ENCODE peak calls at places on chromosome 3, in five cellular contexts. One of them, this sample, is unnamed.

GRCh38 chr3:162338514-162338913 is 841.9 kb downstream of the OTOL1 start:
- DNase-seq in neural crest cell: no peak
- DNase-seq in activated B cell treated with CpG ODN at 0.5 μM for 24 hours: no peak
- DNase-seq in heart left ventricle: no peak
- DNase-seq in right lobe of liver: no peak
- DNase-seq in this sample: no peak

GRCh38 chr3:119885746-119886530 is 104.0 kb downstream of the NR1I2 start:
- DNase-seq in neural crest cell: no peak
- DNase-seq in activated B cell treated with CpG ODN at 0.5 μM for 24 hours: no peak
- DNase-seq in heart left ventricle: no peak
- DNase-seq in right lobe of liver: no peak
- DNase-seq in this sample: no peak

GRCh38 chr3:77889616-77890015 is 849.7 kb downstream of the ROBO2 start:
- DNase-seq in neural crest cell: no peak
- DNase-seq in activated B cell treated with CpG ODN at 0.5 μM for 24 hours: no peak
- DNase-seq in heart left ventricle: no peak
- DNase-seq in right lobe of liver: no peak
- DNase-seq in this sample: no peak

GRCh38 chr3:123749716-123750115 is 134.4 kb downstream of the MYLK start:
- DNase-seq in neural crest cell: no peak
- DNase-seq in activated B cell treated with CpG ODN at 0.5 μM for 24 hours: no peak
- DNase-seq in heart left ventricle: no peak
- DNase-seq in right lobe of liver: no peak
- DNase-seq in this sample: no peak

GRCh38 chr3:196016485-196016884 is 65.4 kb downstream of the TFRC start:
- DNase-seq in neural crest cell: no peak
- DNase-seq in activated B cell treated with CpG ODN at 0.5 μM for 24 hours: no peak
- DNase-seq in heart left ventricle: no peak
- DNase-seq in right lobe of liver: no peak
- DNase-seq in this sample: no peak

GRCh38 chr3:184549793-184550585 is 11.6 kb upstream of the EPHB3 start:
- DNase-seq in neural crest cell: no peak
- DNase-seq in activated B cell treated with CpG ODN at 0.5 μM for 24 hours: no peak
- DNase-seq in heart left ventricle: no peak
- DNase-seq in right lobe of liver: no peak
- DNase-seq in this sample: no peak

GRCh38 chr3:189430166-189430565 is 201.0 kb upstream of the TP63 start:
- DNase-seq in neural crest cell: no peak
- DNase-seq in activated B cell treated with CpG ODN at 0.5 μM for 24 hours: no peak
- DNase-seq in heart left ventricle: no peak
- DNase-seq in right lobe of liver: no peak
- DNase-seq in this sample: no peak

GRCh38 chr3:181808053-181808452 is 96.3 kb downstream of the SOX2 start:
- DNase-seq in neural crest cell: no peak
- DNase-seq in activated B cell treated with CpG ODN at 0.5 μM for 24 hours: no peak
- DNase-seq in heart left ventricle: no peak
- DNase-seq in right lobe of liver: no peak
- DNase-seq in this sample: no peak

GRCh38 chr3:152444029-152444641 is 175.4 kb downstream of the MBNL1 start:
- DNase-seq in neural crest cell: no peak
- DNase-seq in activated B cell treated with CpG ODN at 0.5 μM for 24 hours: no peak
- DNase-seq in heart left ventricle: no peak
- DNase-seq in right lobe of liver: no peak
- DNase-seq in this sample: no peak

GRCh38 chr3:111720681-111721380 is 125.7 kb upstream of the ZBED2 start:
- DNase-seq in neural crest cell: no peak
- DNase-seq in activated B cell treated with CpG ODN at 0.5 μM for 24 hours: no peak
- DNase-seq in heart left ventricle: no peak
- DNase-seq in right lobe of liver: peak
- DNase-seq in this sample: no peak

DNA sequence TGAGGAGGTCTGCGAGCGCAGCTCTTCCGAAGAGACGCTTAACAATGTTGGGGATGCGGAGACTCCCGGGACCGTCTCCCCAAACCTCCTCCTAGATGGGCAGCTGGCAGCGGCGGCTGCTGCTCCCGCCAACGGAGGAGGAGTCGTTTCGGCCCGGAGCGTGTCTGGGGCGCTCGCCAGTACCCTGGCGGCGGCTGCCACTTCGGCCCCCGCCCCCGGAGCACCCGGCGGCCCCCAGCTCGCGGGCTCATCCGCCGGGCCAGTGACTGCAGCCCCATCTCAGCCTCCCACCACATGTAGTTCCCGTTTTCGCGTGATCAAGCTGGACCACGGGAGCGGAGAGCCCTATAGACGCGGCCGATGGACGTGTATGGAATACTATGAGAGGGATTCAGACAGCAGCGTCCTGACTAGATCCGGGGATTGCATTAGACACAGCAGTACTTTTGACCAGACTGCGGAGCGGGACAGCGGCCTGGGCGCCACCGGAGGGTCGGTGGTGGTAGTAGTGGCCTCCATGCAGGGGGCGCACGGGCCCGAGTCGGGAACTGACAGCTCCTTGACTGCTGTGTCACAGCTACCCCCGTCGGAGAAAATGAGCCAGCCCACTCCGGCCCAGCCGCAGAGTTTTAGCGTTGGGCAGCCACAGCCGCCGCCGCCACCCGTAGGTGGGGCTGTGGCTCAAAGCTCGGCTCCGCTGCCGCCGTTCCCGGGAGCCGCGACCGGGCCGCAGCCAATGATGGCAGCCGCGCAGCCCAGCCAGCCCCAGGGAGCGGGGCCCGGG is 1.6 kb downstream of the TSC22D2 start:
- DNase-seq in neural crest cell: peak
- DNase-seq in activated B cell treated with CpG ODN at 0.5 μM for 24 hours: peak
- DNase-seq in heart left ventricle: peak
- DNase-seq in right lobe of liver: peak
- DNase-seq in this sample: peak
- TF ChIP-seq CTCF in neural crest cell: peak
- TF ChIP-seq CTCF in activated B cell treated with CpG ODN at 0.5 μM for 24 hours: no peak
- TF ChIP-seq CTCF in heart left ventricle: peak
- TF ChIP-seq CTCF in right lobe of liver: peak
- TF ChIP-seq CTCF in this sample: peak

DNA sequence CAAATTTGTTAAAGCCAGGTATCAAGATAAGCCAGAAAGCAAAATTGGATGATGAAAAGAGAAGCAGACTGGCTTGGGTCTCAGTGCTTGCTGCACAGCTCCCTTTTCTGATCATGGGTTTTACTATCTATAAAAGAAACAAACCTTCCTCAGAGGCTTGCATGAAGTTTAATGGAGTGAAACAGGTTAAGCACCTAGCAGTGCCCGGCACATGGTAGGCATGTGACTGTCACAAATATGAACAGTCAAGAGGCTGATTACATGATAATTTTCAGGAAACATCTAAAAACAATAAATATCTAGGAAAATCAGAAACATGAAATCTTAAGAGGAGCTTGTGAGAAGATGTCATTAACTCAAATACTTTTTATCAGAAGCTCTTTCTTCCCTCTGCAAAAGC is 519.2 kb downstream of the EPHB1 start:
- DNase-seq in neural crest cell: no peak
- DNase-seq in activated B cell treated with CpG ODN at 0.5 μM for 24 hours: no peak
- DNase-seq in heart left ventricle: no peak
- DNase-seq in right lobe of liver: no peak
- DNase-seq in this sample: no peak
- TF ChIP-seq CTCF in neural crest cell: no peak
- TF ChIP-seq CTCF in activated B cell treated with CpG ODN at 0.5 μM for 24 hours: no peak
- TF ChIP-seq CTCF in heart left ventricle: no peak
- TF ChIP-seq CTCF in right lobe of liver: no peak
- TF ChIP-seq CTCF in this sample: no peak

GRCh38 chr3:48077835-48078234 is 61.6 kb upstream of the MAP4 start:
- DNase-seq in neural crest cell: no peak
- DNase-seq in activated B cell treated with CpG ODN at 0.5 μM for 24 hours: no peak
- DNase-seq in heart left ventricle: no peak
- DNase-seq in right lobe of liver: no peak
- DNase-seq in this sample: no peak
- TF ChIP-seq CTCF in neural crest cell: no peak
- TF ChIP-seq CTCF in activated B cell treated with CpG ODN at 0.5 μM for 24 hours: no peak
- TF ChIP-seq CTCF in heart left ventricle: no peak
- TF ChIP-seq CTCF in right lobe of liver: no peak
- TF ChIP-seq CTCF in this sample: no peak

DNA sequence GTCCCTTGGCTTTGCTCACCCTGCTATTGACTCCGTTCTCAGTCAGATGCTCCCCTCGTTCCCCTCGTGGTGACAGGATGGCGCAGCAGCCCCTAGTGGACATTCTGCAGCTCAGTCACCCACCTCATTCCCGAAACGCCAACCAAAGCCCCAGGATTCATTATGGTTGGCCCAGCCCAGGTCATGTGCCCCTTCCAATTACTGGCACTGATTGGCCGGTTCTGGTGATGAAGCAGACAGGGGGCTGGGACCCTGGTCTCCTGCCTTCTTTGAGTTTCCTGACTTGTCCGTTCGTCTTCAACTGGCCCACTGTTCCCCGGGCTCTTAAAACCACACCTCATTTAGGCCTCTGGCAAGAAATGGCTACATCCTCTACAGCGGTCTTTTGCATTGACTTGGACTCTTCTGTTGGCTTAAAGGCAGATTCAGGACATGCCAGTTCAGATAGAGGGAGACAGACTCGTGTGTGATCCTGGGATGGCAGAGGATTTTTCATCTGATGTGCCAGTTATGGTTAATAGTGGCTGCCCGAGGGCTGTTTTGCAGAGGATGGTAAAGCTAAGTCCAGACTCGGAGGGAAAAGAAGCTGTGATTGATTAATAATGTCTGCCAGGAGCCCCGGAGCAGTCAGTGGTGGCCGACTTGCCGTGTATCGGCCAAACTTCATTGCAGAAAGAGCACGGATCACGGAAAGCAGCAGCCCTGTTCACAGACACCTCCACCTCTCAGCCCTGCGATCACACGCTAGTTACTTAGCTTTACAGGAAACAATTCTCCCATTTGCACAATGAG is 37.8 kb downstream of the LSM3 start:
- DNase-seq in neural crest cell: peak
- DNase-seq in activated B cell treated with CpG ODN at 0.5 μM for 24 hours: no peak
- DNase-seq in heart left ventricle: peak
- DNase-seq in right lobe of liver: no peak
- DNase-seq in this sample: peak
- TF ChIP-seq CTCF in neural crest cell: peak
- TF ChIP-seq CTCF in activated B cell treated with CpG ODN at 0.5 μM for 24 hours: no peak
- TF ChIP-seq CTCF in heart left ventricle: peak
- TF ChIP-seq CTCF in right lobe of liver: no peak
- TF ChIP-seq CTCF in this sample: peak

DNA sequence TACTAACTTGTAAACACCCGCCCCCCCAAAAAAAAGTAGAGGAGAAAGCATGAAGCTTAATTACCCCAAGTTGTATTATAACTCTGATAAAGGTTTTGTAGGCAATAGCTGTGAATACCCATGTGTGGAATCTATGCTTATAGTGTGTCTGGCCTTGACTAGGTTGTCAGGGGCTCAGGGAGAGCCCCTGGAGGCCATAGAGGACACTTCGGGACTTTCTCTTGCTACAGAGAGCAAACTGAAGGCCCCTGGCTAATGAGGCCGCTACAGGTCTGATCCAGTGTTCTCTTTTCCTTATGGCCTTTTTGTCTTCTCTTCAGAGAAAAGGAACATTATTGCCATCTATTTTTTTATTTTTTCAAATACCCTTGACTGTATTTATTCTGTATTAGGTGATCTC is 19.1 kb upstream of the SCAANT1 start:
- DNase-seq in neural crest cell: no peak
- DNase-seq in activated B cell treated with CpG ODN at 0.5 μM for 24 hours: no peak
- DNase-seq in heart left ventricle: no peak
- DNase-seq in right lobe of liver: no peak
- DNase-seq in this sample: no peak
- TF ChIP-seq CTCF in neural crest cell: no peak
- TF ChIP-seq CTCF in activated B cell treated with CpG ODN at 0.5 μM for 24 hours: no peak
- TF ChIP-seq CTCF in heart left ventricle: no peak
- TF ChIP-seq CTCF in right lobe of liver: no peak
- TF ChIP-seq CTCF in this sample: peak

This sample was measured in progenitor cell of endocrine pancreas.